ENCODE peak calls at places on chromosomes 3 and 15, in five cellular contexts. C, Q, M, B and N are unnamed samples.

GRCh38 chr3:177618873-177619771 is 421.8 kb upstream of the TBL1XR1 start:
- DNase-seq in C (no peak), Q (no peak), M (no peak), B (peak; percentile 90), N (no peak)

GRCh38 chr3:178833696-178834095 is 237.9 kb downstream of the ZMAT3 start:
- DNase-seq in C (no peak), Q (no peak), M (no peak), B (no peak), N (no peak)

GRCh38 chr15:23420806-23421575 is 26.1 kb downstream of the GOLGA6L2 start:
- DNase-seq in C (no peak), Q (no peak), M (no peak), B (no peak), N (peak; percentile 47)

GRCh38 chr3:23406576-23406975 is 203.4 kb downstream of the UBE2E2 start:
- DNase-seq in C (no peak), Q (no peak), M (no peak), B (no peak), N (no peak)

GRCh38 chr3:127867412-127867811 is 45.1 kb upstream of the MGLL start:
- DNase-seq in C (no peak), Q (no peak), M (no peak), B (no peak), N (no peak)

GRCh38 chr3:125186261-125186770 is 26.2 kb downstream of the SLC12A8 start:
- DNase-seq in C (no peak), Q (no peak), M (no peak), B (peak; percentile 65), N (no peak)

GRCh38 chr3:29072626-29073025 is 208.2 kb upstream of the RBMS3 start:
- DNase-seq in C (no peak), Q (no peak), M (no peak), B (no peak), N (no peak)

GRCh38 chr3:142319094-142319493 is 93.7 kb upstream of the GK5 start:
- DNase-seq in C (no peak), Q (no peak), M (no peak), B (peak; percentile 56), N (no peak)

GRCh38 chr3:107216229-107216628 is 161.0 kb upstream of the CCDC54 start:
- DNase-seq in C (no peak), Q (no peak), M (no peak), B (no peak), N (no peak)

GRCh38 chr3:82088749-82089148 is 327.3 kb upstream of the GBE1 start:
- DNase-seq in C (no peak), Q (no peak), M (no peak), B (no peak), N (no peak)

GRCh38 chr15:49135893-49136292 is 19.5 kb downstream of the COPS2 start:
- DNase-seq in C (no peak), Q (no peak), M (no peak), B (peak; percentile 73), N (no peak)

GRCh38 chr3:143628971-143629370 is 219.3 kb downstream of the SLC9A9 start:
- DNase-seq in C (no peak), Q (no peak), M (no peak), B (no peak), N (no peak)

GRCh38 chr3:4416961-4417360 is 50.1 kb downstream of the SUMF1 start:
- DNase-seq in C (no peak), Q (no peak), M (no peak), B (peak; percentile 79), N (no peak)

GRCh38 chr3:133843634-133844033 is 38.0 kb downstream of the SRPRB start:
- DNase-seq in C (no peak), Q (peak; percentile 46), M (no peak), B (peak; percentile 40), N (peak; percentile 17)

GRCh38 chr3:127226451-127226850 is 33.5 kb downstream of the PRR23E start:
- DNase-seq in C (no peak), Q (no peak), M (no peak), B (peak; percentile 23), N (no peak)

GRCh38 chr3:72301779-72302178 is 516.8 kb upstream of the PROK2 start:
- DNase-seq in C (no peak), Q (no peak), M (no peak), B (no peak), N (no peak)

GRCh38 chr15:60583946-60584345 is 105.0 kb upstream of the ICE2 start:
- DNase-seq in C (no peak), Q (no peak), M (no peak), B (no peak), N (no peak)

GRCh38 chr3:195462308-195462610 is 19.4 kb upstream of the ACAP2 start:
- DNase-seq in C (no peak), Q (no peak), M (no peak), B (no peak), N (no peak)

GRCh38 chr3:197309528-197310361 is 11.3 kb upstream of the DLG1 start:
- DNase-seq in C (no peak), Q (no peak), M (peak; percentile 24), B (peak; percentile 93), N (no peak)

DNA sequence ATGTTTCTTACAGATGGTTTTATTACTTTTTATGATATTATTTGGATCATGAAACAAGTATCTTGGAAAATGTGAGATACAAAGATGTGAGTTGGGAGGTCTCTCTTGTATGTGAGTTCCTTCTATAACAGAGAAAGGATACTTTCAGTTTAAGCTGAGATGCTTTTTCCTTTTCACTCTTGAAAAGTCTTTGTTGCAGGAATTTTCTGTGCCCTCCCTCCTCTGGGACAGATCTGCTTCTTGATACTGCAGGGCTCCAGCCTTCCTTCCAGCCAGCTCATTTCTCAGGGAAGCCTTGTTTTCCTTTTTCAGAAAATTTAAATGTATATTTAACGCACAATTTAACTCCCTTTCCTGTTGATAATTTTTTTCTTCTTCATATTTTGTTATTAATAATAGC is 105.4 kb downstream of the IGF1R start:
- DNase-seq in C (peak; percentile 44), Q (no peak), M (no peak), B (no peak), N (no peak)
- H3K4me3 ChIP-seq in C (peak overlapping the region; percentile 32), Q (no peak overlapping the region), M (no peak overlapping the region), B (no peak overlapping the region), N (peak overlapping the region; percentile 28)

DNA sequence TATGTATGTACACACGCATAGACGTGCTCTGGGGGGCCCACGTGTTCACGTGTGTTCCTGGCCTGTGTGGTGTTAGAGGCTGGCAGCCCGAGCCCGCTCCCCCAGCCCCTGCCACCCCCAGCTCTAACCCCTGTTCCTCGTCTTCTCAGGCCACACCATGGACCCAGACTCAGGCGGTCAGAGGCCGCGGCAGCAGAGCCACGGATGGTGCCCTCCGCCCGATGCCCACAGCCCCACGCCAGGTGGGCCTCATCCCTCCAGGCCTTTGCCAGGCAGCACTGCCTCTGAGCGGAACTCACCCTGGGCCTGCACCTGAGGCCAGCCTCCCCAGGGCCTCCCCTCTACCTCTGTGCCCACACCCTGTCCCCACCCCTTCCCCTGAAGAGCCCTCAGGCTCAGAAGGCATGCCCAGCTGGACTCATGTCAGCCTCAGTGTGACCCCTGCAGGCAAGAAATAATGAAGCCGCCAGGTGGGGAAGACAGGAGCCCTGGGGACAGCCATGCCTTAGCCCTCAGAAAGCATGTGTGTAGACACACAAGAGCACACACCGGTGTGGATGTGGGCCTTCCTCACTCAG is 16.4 kb upstream of the GNAT1 start:
- DNase-seq in C (no peak), Q (no peak), M (no peak), B (no peak), N (no peak)
- TF ChIP-seq CTCF in C (no peak), Q (no peak), M (no peak), B (no peak), N (no peak)

GRCh38 chr3:16494094-16494493 is 19.4 kb downstream of the RFTN1 start:
- DNase-seq in C (no peak), Q (no peak), M (no peak), B (no peak), N (no peak)
- H3K27ac ChIP-seq in C (no peak overlapping the region), Q (no peak overlapping the region), M (no peak overlapping the region), B (no peak overlapping the region), N (no peak overlapping the region)

DNA sequence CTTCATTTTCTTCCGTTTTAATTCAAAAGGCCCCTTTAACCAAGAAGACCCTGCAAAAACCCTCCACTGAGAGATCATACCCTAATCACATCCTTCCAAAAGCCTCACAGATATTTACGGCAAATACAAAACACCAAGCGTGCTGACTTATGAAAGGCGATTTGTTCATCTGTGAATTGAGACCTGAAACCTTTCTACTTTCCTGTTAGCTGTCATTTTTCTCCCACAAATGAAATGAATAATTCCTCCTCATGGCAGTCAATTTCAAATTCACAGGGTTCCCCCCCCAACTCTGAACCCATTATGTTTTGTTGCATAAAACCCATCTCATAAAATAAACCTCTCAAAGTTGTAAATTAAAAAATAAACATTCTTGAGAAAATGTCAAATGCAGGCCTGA is 149.6 kb downstream of the PDZRN3 start:
- DNase-seq in C (no peak), Q (no peak), M (no peak), B (no peak), N (no peak)
- H3K4me3 ChIP-seq in C (no peak overlapping the region), Q (no peak overlapping the region), M (no peak overlapping the region), B (no peak overlapping the region), N (no peak overlapping the region)

GRCh38 chr3:176359211-176359610 is 838.1 kb downstream of the TBL1XR1 start:
- DNase-seq in C (no peak), Q (no peak), M (no peak), B (no peak), N (no peak)
- TF ChIP-seq CTCF in C (peak; percentile 50), Q (no peak), M (no peak), B (no peak), N (no peak)

GRCh38 chr15:95286911-95287769 is 1043.4 kb upstream of the NR2F2 start:
- DNase-seq in C (peak; percentile 95), Q (no peak), M (no peak), B (no peak), N (no peak)

GRCh38 chr15:95287774-95288173 is 1042.7 kb upstream of the NR2F2 start:
- DNase-seq in C (peak; percentile 84), Q (no peak), M (no peak), B (no peak), N (no peak)

GRCh38 chr15:95291878-95292472 is 1038.5 kb upstream of the NR2F2 start:
- DNase-seq in C (peak; percentile 58), Q (no peak), M (no peak), B (peak; percentile 60), N (no peak)

GRCh38 chr15:95292790-95293450 is 1037.6 kb upstream of the NR2F2 start:
- DNase-seq in C (no peak), Q (no peak), M (no peak), B (peak; percentile 38), N (no peak)

DNA sequence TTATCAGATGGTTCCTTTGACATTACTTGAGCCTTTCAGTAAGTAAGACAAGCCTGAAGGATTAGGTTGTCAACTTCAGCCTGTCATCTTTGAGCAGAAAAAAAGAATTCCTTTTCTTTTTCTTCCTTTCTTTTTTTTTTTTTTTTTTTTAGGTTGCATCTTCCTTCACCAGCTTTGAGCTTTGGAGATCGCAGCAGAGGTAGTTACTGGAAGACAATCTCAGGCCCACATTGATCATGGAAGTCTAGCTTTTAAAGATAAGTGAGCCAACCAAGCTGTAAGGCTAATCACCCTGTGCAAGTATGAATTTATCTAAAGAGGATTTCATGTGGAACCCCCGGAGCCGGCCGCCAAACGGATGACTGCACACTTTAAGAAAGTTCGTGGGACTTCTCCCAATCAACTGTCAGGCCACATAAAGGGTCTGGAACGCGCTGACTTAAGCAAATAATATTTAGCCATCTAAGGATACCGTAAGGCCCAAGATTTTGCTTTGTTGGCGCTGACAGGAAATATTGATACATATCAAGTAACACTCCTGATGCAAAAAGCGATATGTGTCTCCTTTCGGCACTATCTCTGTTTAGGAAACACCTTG is 1040.0 kb upstream of the NR2F2 start:
- DNase-seq in C (peak; percentile 16), Q (no peak), M (no peak), B (no peak), N (no peak)
- H3K27ac ChIP-seq in C (peak overlapping the region; percentile 99), Q (peak overlapping the region; percentile 66), M (peak overlapping the region; percentile 76), B (no peak overlapping the region), N (peak overlapping the region; percentile 19)